ENCODE peak calls at places on chromosomes 4 and X, in eight cellular contexts. X is posterior cingulate gyrus, V is B cell, Y is amygdala, A is RKO, F is EL, L is brain microvascular endothelial cell, O is EH. J is an unnamed sample.

GRCh38 chr4:102036619-102037376 is 246.3 kb downstream of the BANK1 start:
- DNase-seq in O (peak), F (peak), X (no peak), V (no peak), Y (no peak), A (no peak), L (no peak), J (no peak)

GRCh38 chr4:71293705-71294104 is 45.1 kb upstream of the SLC4A4 start:
- DNase-seq in Y (no peak), V (no peak), F (peak), A (peak), O (peak), L (peak), X (no peak), J (no peak)

GRCh38 chr4:1104647-1105046 is 8.7 kb downstream of the RNF212 start:
- DNase-seq in Y (no peak), F (no peak), X (no peak), L (no peak), A (no peak), O (no peak), V (no peak), J (no peak)

GRCh38 chr4:41156574-41156973 is 57.8 kb downstream of the APBB2 start:
- DNase-seq in L (peak), X (no peak), F (peak), Y (no peak), O (peak), A (peak), V (no peak), J (no peak)

GRCh38 chr4:136121431-136121830 is 1410.9 kb downstream of the PCDH18 start:
- DNase-seq in L (no peak), A (no peak), V (no peak), X (no peak), F (no peak), Y (no peak), O (no peak), J (no peak)

GRCh38 chr4:177250056-177250696 is 59.5 kb upstream of the NEIL3 start:
- DNase-seq in X (peak), F (peak), L (peak), Y (peak), A (no peak), V (peak), O (peak), J (peak)

GRCh38 chr4:154049457-154050181 is 260.7 kb upstream of the SFRP2 start:
- DNase-seq in Y (no peak), V (no peak), F (no peak), O (peak), A (no peak), L (peak), X (no peak), J (no peak)

GRCh38 chr4:3372264-3372932 is 69.4 kb upstream of the HGFAC start:
- DNase-seq in V (no peak), F (no peak), O (no peak), Y (no peak), L (no peak), X (no peak), A (no peak), J (no peak)

GRCh38 chrX:153845195-153845594 is 14.9 kb upstream of the PDZD4 start:
- DNase-seq in F (no peak), Y (no peak), L (no peak), A (no peak), O (no peak), X (no peak), V (no peak), J (no peak)

GRCh38 chr4:2412534-2412884 is 5.9 kb downstream of the ZFYVE28 start:
- DNase-seq in L (no peak), A (no peak), F (no peak), O (no peak), V (no peak), X (no peak), Y (no peak), J (no peak)